ENCODE peak calls at places on chromosome 11, in four cellular contexts. X is K562, S is SK-N-SH, W is H1. P is an unnamed sample.

GRCh38 chr11:129785383-129786111 is 30.1 kb upstream of the TMEM45B start:
- DNase-seq in S (peak; percentile 11), X (no peak), W (no peak), P (no peak)

GRCh38 chr11:126588630-126589491 is 233.4 kb downstream of the ST3GAL4 start:
- DNase-seq in W (no peak), S (no peak), X (no peak), P (no peak)

GRCh38 chr11:109405671-109406070 is 16.3 kb upstream of the C11orf87 start:
- DNase-seq in W (no peak), S (no peak), X (no peak), P (no peak)

GRCh38 chr11:100774132-100774531 is 87.0 kb downstream of the ARHGAP42 start:
- DNase-seq in W (no peak), S (no peak), X (no peak), P (no peak)

GRCh38 chr11:126464796-126465195 is 109.3 kb downstream of the ST3GAL4 start:
- DNase-seq in W (no peak), S (no peak), X (no peak), P (no peak)

GRCh38 chr11:69293819-69294505 is at the start of gene MYEOV:
- DNase-seq in X (peak; percentile 98), W (peak; percentile 80), S (peak; percentile 78), P (peak; percentile 90)

GRCh38 chr11:121763526-121763925 is 310.8 kb upstream of the SORL1-AS1 start:
- DNase-seq in X (no peak), W (no peak), S (no peak), P (no peak)

GRCh38 chr11:10861047-10861446 is 3.2 kb upstream of the ZBED5 start:
- DNase-seq in S (no peak), W (no peak), X (no peak), P (no peak)

GRCh38 chr11:134647066-134647746 is 235.2 kb upstream of the B3GAT1 start:
- DNase-seq in S (no peak), W (no peak), X (no peak), P (no peak)

GRCh38 chr11:4887591-4887990 is 5.9 kb downstream of the OR51T1 start:
- DNase-seq in S (no peak), X (no peak), W (no peak), P (no peak)

GRCh38 chr11:12455938-12456337 is 78.6 kb downstream of the PARVA start:
- DNase-seq in X (no peak), W (no peak), S (no peak), P (no peak)

GRCh38 chr11:114017723-114018122 is 41.8 kb upstream of the ZBTB16 start:
- DNase-seq in W (no peak), S (no peak), X (no peak), P (no peak)

GRCh38 chr11:22479986-22480740 is 142.0 kb downstream of the SLC17A6 start:
- DNase-seq in S (no peak), W (no peak), X (no peak), P (no peak)

GRCh38 chr11:35735903-35736302 is 73.3 kb downstream of the TRIM44 start:
- DNase-seq in W (no peak), S (no peak), X (no peak), P (no peak)

DNA sequence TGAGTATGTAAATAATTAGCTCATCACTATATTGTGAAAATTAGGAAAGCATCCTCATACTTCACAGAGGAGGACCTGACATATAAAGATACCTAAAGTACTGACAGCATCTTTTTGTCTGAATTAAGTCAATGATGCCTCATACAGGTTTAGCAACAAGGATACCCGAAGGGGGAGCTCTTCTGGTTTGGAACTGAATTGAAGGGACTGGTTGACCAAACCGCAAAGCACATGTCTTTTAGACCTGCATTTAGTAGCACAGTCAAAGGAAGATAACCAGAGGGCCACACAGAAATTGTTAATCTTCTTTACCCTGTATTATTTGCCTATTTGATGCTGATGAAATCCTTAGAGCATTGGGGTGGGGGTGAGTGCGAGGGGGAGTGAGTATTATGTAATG is 12.9 kb upstream of the WT1 start:
- DNase-seq in S (no peak), X (peak; percentile 69), W (no peak), P (no peak)
- TF ChIP-seq TEAD4 in S (no peak), X (no peak), W (no peak), P (no peak)

GRCh38 chr11:107018902-107019493 is 722 bp upstream of the GUCY1A2 start:
- DNase-seq in S (peak; percentile 46), X (peak; percentile 18), W (peak; percentile 83), P (peak; percentile 87)
- TF ChIP-seq TEAD4 in S (no peak), X (no peak), W (no peak), P (peak; percentile 62)

GRCh38 chr11:99271527-99271926 is 250.8 kb downstream of the CNTN5 start:
- DNase-seq in W (peak; percentile 50), S (no peak), X (no peak), P (peak; percentile 45)

DNA sequence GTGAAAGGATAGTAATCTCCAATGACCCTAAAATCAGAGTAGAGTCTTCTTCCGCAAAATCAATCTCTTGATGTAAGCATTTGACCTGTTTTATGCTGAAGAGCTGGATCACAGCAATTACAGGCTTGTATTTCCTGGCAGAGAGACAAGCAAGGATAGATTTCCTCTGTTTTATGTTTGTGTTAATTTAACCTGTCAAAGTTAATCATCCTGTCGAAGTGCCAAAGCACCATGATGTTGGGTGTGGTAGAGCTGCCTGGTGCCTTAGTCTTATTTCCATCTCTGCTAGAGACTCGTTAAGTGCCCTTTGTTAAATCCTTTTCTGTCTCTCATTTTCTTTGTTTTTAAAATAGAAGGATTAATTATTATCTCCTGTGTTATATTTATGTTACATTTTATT is 248.1 kb downstream of the CNTN5 start:
- DNase-seq in W (no peak), X (no peak), S (no peak), P (no peak)
- TF ChIP-seq TEAD4 in W (no peak), X (no peak), S (no peak), P (no peak)

GRCh38 chr11:78441956-78442355 is 24.3 kb upstream of the GAB2 start:
- DNase-seq in X (no peak), S (no peak), W (no peak), P (no peak)
- TF ChIP-seq TEAD4 in X (no peak), S (no peak), W (no peak), P (no peak)

GRCh38 chr11:119749006-119749565 is 20.1 kb upstream of the NECTIN1 start:
- DNase-seq in W (no peak), S (no peak), X (no peak), P (no peak)
- TF ChIP-seq TEAD4 in W (no peak), S (no peak), X (no peak), P (no peak)

GRCh38 chr11:120134106-120134930 is 3.6 kb downstream of the TRIM29 start:
- DNase-seq in X (no peak), W (peak; percentile 26), S (peak; percentile 5), P (no peak)
- TF ChIP-seq TEAD4 in X (no peak), W (no peak), S (no peak), P (no peak)

GRCh38 chr11:65334696-65335295 is 1.1 kb downstream of the DPF2 start:
- DNase-seq in X (no peak), S (no peak), W (no peak), P (no peak)
- TF ChIP-seq TEAD4 in X (no peak), S (no peak), W (no peak), P (no peak)

GRCh38 chr11:67268684-67269268 is 2.5 kb downstream of the GRK2 start:
- DNase-seq in W (no peak), X (no peak), S (no peak), P (no peak)

GRCh38 chr11:67267188-67268035 is 1.1 kb downstream of the GRK2 start:
- DNase-seq in S (peak; percentile 54), X (peak; percentile 37), W (no peak), P (no peak)

GRCh38 chr11:67266424-67267187 is at the start of gene GRK2:
- DNase-seq in X (no peak), S (peak; percentile 88), W (no peak), P (no peak)

GRCh38 chr11:67269401-67270255 is 3.4 kb downstream of the GRK2 start:
- DNase-seq in X (no peak), S (no peak), W (no peak), P (peak; percentile 8)

GRCh38 chr11:67268036-67268683 is 1.9 kb downstream of the GRK2 start:
- DNase-seq in W (no peak), X (no peak), S (no peak), P (no peak)
- TF ChIP-seq TEAD4 in W (no peak), X (no peak), S (no peak), P (no peak)